ENCODE peak calls at places on chromosomes 16 and 17, in six cellular contexts. T, E, L, D, G and W are unnamed samples.

GRCh38 chr16:84959045-84959576 is 52.2 kb downstream of the ZDHHC7 start:
- DNase-seq in T (no peak), E (no peak), L (no peak), D (no peak), G (no peak), W (no peak)

GRCh38 chr17:77240976-77241375 is 100.2 kb downstream of the SEC14L1 start:
- DNase-seq in T (no peak), E (no peak), L (no peak), D (no peak), G (no peak), W (no peak)

GRCh38 chr16:85136213-85136704 is 24.0 kb upstream of the CIBAR2 start:
- DNase-seq in T (no peak), E (no peak), L (no peak), D (no peak), G (peak), W (no peak)

GRCh38 chr16:74596586-74596985 is 10.3 kb downstream of the GLG1 start:
- DNase-seq in T (no peak), E (no peak), L (no peak), D (no peak), G (no peak), W (no peak)

GRCh38 chr16:81350306-81350615 is 35.5 kb downstream of the GAN start:
- DNase-seq in T (peak), E (no peak), L (peak), D (no peak), G (no peak), W (no peak)

GRCh38 chr17:72171703-72172670 is 51.2 kb downstream of the SOX9 start:
- DNase-seq in T (no peak), E (no peak), L (no peak), D (no peak), G (no peak), W (no peak)

GRCh38 chr17:17840751-17841591 is 4.2 kb upstream of the SREBF1 start:
- DNase-seq in T (peak), E (no peak), L (peak), D (no peak), G (peak), W (peak)

GRCh38 chr16:88672776-88673175 is 9.9 kb upstream of the MVD start:
- DNase-seq in T (no peak), E (no peak), L (peak), D (peak), G (no peak), W (peak)

GRCh38 chr16:89337965-89338364 is 120.5 kb downstream of the ZNF778 start:
- DNase-seq in T (no peak), E (no peak), L (no peak), D (no peak), G (no peak), W (no peak)

GRCh38 chr16:65024649-65025243 is 97.1 kb downstream of the CDH11 start:
- DNase-seq in T (peak), E (no peak), L (no peak), D (no peak), G (peak), W (no peak)

GRCh38 chr16:31519746-31520145 is 8.0 kb upstream of the AHSP start:
- DNase-seq in T (no peak), E (no peak), L (no peak), D (no peak), G (no peak), W (no peak)

GRCh38 chr17:17822189-17822978 is 14.4 kb downstream of the SREBF1 start:
- DNase-seq in T (peak), E (no peak), L (no peak), D (no peak), G (peak), W (no peak)

GRCh38 chr17:48497103-48497502 is 33.7 kb downstream of the HOXB1 start:
- DNase-seq in T (peak), E (no peak), L (peak), D (no peak), G (peak), W (no peak)
- H2BK15ac ChIP-seq in T (peak), E (no peak), L (no peak), D (no peak), G (no peak), W (no peak)

GRCh38 chr16:23500212-23500865 is 10.0 kb downstream of the GGA2 start:
- DNase-seq in T (no peak), E (no peak), L (no peak), D (no peak), G (no peak), W (no peak)

GRCh38 chr16:23499801-23500200 is 10.5 kb downstream of the GGA2 start:
- DNase-seq in T (no peak), E (no peak), L (peak), D (peak), G (no peak), W (peak)

GRCh38 chr16:23496826-23497542 is 13.3 kb downstream of the GGA2 start:
- DNase-seq in T (peak), E (no peak), L (no peak), D (no peak), G (peak), W (no peak)

GRCh38 chr16:23497543-23497868 is 12.8 kb downstream of the GGA2 start:
- DNase-seq in T (no peak), E (no peak), L (peak), D (no peak), G (no peak), W (no peak)

DNA sequence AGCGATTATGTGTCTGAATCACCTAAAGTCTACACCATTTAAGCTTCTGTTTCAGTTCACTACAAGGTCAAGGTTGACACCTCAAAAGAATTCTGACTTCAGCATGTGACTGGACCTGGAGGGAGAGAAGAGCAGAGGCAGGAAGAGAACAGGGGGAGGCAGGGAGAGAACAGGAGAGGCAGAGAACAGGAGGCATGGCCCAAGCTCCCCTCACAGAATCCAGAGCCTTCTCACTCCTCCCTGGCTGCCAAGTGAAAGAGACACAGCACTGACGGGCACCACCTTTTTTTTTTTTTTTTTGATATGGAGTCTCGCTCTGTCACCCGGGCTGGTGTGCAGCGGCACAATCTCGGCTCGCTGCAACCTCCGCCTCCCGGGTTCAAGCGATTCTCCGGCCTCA is 11.4 kb downstream of the GGA2 start:
- DNase-seq in T (no peak), E (no peak), L (no peak), D (no peak), G (no peak), W (no peak)
- H3K4me2 ChIP-seq in T (no peak), E (no peak), L (no peak), D (no peak), G (no peak), W (no peak)

DNA sequence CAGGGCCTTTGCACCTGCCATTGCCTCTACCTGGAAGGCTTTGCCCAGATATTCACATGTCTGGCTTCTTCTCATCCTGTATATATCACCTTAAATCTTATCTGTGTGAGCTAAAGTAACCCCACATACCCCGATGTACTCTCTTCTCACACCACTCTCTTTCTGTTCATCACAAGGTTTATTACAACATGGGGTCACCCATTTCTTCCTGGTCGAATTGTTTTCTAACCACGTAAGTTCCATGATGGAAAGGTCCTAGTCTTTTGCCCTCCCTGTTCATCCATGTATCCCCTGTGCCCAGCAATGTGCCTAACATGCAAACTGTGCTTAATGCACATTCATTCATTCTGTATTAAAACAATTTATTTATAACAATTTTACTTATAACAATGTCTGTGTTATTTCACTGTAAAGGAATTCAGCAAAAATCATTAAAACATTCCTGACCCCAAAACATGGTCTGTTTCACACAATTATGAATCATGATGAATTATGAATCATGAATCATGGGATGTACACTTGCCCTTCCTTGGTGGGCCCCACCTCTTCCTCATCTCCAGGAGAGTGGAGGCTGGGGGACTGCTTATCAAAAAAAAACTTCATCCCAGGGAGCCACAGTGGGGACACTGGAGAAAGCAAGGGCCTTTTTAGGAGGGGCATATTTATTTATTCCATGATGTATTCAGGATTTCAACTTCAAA is 336.4 kb downstream of the GRIN2A start:
- DNase-seq in T (no peak), E (no peak), L (no peak), D (no peak), G (no peak), W (no peak)
- H2BK15ac ChIP-seq in T (no peak), E (no peak), L (no peak), D (no peak), G (no peak), W (no peak)

GRCh38 chr16:48013476-48013875 is 142.3 kb downstream of the ABCC12 start:
- DNase-seq in T (no peak), E (no peak), L (peak), D (no peak), G (no peak), W (no peak)

GRCh38 chr16:48014349-48015135 is 141.3 kb downstream of the ABCC12 start:
- DNase-seq in T (peak), E (peak), L (peak), D (no peak), G (peak), W (peak)

GRCh38 chr16:48008011-48008410 is 147.8 kb downstream of the ABCC12 start:
- DNase-seq in T (no peak), E (no peak), L (no peak), D (peak), G (no peak), W (peak)

GRCh38 chr16:48011466-48011865 is 144.3 kb downstream of the ABCC12 start:
- DNase-seq in T (no peak), E (no peak), L (no peak), D (no peak), G (no peak), W (peak)

DNA sequence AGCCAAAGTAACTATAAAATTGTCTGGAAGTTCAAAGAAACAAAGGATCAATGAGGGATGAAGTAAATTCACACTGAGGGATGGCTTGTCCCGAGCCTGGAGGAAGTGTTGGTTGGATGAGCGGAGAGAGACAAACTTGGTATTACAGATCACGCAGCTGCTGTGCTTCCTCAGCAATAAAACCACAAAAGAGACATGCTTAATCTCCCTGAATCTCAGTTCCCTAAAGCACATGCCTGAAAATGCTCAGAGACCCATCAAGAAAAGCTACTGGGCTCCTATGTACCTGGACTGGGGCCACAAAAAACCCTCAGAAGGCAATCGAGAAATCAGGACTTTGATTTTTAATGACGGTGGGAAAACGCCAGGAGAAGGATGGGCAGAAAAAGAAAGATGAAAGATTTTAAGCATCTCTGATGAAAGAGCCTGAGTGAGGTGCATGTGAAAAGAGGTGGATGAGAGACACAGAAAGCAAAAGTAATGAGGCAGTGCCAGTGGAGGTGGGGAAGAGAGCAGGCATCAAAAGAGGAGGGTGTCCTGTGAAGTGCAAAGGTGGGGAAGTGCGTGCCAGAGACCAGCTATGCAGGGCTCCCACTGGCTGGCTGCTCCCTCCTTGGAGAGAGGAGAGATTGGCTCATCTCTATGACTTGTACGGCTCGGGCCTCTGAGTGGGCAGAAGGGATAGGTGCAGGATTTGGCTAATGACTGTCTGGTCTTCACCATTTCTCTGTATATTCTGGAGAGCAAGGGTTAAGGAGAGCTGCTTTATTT is 143.7 kb downstream of the ABCC12 start:
- DNase-seq in T (no peak), E (no peak), L (no peak), D (no peak), G (no peak), W (peak)
- H3K4me2 ChIP-seq in T (no peak), E (no peak), L (no peak), D (no peak), G (no peak), W (no peak)